ENCODE peak calls at places on chromosomes 13 and 19, in four cellular contexts. J is HCT116, Z is fibroblast of lung, R is GM23248. L is an unnamed sample.

GRCh38 chr13:113928701-113929627 is 44.9 kb downstream of the C13orf46 start:
- DNase-seq in J (no peak), Z (peak; percentile 90), R (peak; percentile 92), L (no peak)

GRCh38 chr19:42375415-42376176 is 14.5 kb downstream of the CNFN start:
- DNase-seq in J (no peak), Z (no peak), R (no peak), L (no peak)

GRCh38 chr19:55358943-55359908 is 3.8 kb downstream of the GARIN5B start:
- DNase-seq in J (no peak), Z (no peak), R (no peak), L (no peak)

GRCh38 chr13:104196611-104197010 is 1130.4 kb upstream of the SLC10A2 start:
- DNase-seq in J (no peak), Z (no peak), R (no peak), L (no peak)

GRCh38 chr19:16944626-16945363 is 56.0 kb downstream of the F2RL3 start:
- DNase-seq in J (no peak), Z (no peak), R (no peak), L (no peak)

GRCh38 chr19:10431943-10432735 is 11.8 kb downstream of the PDE4A start:
- DNase-seq in J (no peak), Z (no peak), R (peak; percentile 80), L (peak; percentile 51)

GRCh38 chr19:47323872-47324271 is 8.1 kb upstream of the C5AR2 start:
- DNase-seq in J (no peak), Z (no peak), R (no peak), L (no peak)

GRCh38 chr19:51272183-51272817 is 21.4 kb downstream of the SIGLECL1 start:
- DNase-seq in J (no peak), Z (no peak), R (no peak), L (peak; percentile 16)

GRCh38 chr13:53151692-53152421 is 123.2 kb downstream of the OLFM4 start:
- DNase-seq in J (peak; percentile 15), Z (peak; percentile 42), R (peak; percentile 40), L (peak; percentile 83)

GRCh38 chr13:105213512-105213911 is 1322.0 kb downstream of the EFNB2 start:
- DNase-seq in J (no peak), Z (peak; percentile 6), R (no peak), L (peak; percentile 23)
- H3K79me2 ChIP-seq in J (no peaks in the 10 kb centered on the region), Z (no peaks in the 10 kb centered on the region), R (no peaks in the 10 kb centered on the region), L (no peaks in the 10 kb centered on the region)

GRCh38 chr13:19685445-19685844 is 52.0 kb downstream of the MPHOSPH8 start:
- DNase-seq in J (no peak), Z (no peak), R (no peak), L (no peak)
- H2AFZ ChIP-seq in J (no peak overlapping the region), Z (no peak overlapping the region), R (no peak overlapping the region), L (no peak overlapping the region)

DNA sequence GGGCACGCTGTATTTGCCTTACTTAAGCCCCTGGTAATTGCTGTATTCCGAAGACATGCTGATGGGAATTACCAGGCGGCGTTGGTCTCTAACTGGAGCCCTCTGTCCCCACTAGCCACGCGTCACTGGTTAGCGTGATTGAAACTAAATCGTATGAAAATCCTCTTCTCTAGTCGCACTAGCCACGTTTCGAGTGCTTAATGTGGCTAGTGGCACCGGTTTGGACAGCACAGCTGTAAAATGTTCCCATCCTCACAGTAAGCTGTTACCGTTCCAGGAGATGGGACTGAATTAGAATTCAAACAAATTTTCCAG is 679 bp downstream of the BRCA2 start:
- DNase-seq in J (no peak), Z (no peak), R (no peak), L (no peak)
- H3K9ac ChIP-seq in J (peak overlapping the region; percentile 91), Z (peak overlapping the region; percentile 89), R (peak overlapping the region; percentile 93), L (peak overlapping the region; percentile 100)

GRCh38 chr13:20873348-20873747 is 29.2 kb downstream of the XPO4 start:
- DNase-seq in J (no peak), Z (peak; percentile 50), R (peak; percentile 78), L (no peak)

GRCh38 chr13:20870829-20871228 is 31.7 kb downstream of the XPO4 start:
- DNase-seq in J (no peak), Z (no peak), R (no peak), L (no peak)

GRCh38 chr13:20869540-20869939 is 33.0 kb downstream of the XPO4 start:
- DNase-seq in J (no peak), Z (peak; percentile 54), R (peak; percentile 40), L (no peak)

DNA sequence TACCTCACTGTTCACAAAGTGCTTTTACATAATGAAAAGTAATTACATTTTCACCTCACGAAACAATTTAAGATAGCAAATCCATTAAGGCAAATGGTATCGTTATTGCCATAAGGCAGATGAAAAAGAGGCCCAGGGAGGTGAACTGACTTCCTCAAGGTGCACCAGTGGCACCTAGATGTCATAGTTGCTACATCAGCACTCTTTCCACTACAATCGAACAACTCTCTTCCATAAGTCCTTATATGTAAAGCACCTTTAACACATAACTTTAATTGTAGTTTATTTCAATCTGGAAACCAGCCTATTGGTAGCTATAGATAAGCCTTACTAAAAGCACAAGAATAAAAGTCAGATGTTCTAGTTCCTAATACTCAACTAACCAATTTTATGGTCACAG is 35.1 kb downstream of the XPO4 start:
- DNase-seq in J (no peak), Z (no peak), R (no peak), L (no peak)
- H3K79me2 ChIP-seq in J (peaks cover 100% of the 10 kb centered on the region), Z (peaks cover 15% of the 10 kb centered on the region), R (peaks cover 93% of the 10 kb centered on the region), L (peaks cover 76% of the 10 kb centered on the region)